ENCODE peak calls at places on chromosome 20, in six cellular contexts. One of them, this sample, is unnamed.

GRCh38 chr20:2509468-2509781 is 710 bp upstream of the ZNF343 start:
- DNase-seq in globus pallidus: no peak
- DNase-seq in NCI-H774: no peak
- DNase-seq in HFFc6: no peak
- DNase-seq in psoas muscle: no peak
- DNase-seq in fibroblast of villous mesenchyme: no peak
- DNase-seq in this sample: no peak

GRCh38 chr20:25632940-25633790 is 9.4 kb upstream of the NANP start:
- DNase-seq in fibroblast of villous mesenchyme: peak
- DNase-seq in globus pallidus: no peak
- DNase-seq in psoas muscle: no peak
- DNase-seq in NCI-H774: no peak
- DNase-seq in HFFc6: peak
- DNase-seq in this sample: no peak

GRCh38 chr20:31608256-31608980 is 3.3 kb downstream of the ID1 start:
- DNase-seq in globus pallidus: peak
- DNase-seq in NCI-H774: peak
- DNase-seq in fibroblast of villous mesenchyme: peak
- DNase-seq in psoas muscle: peak
- DNase-seq in HFFc6: peak
- DNase-seq in this sample: no peak

GRCh38 chr20:20368414-20369352 is 779 bp downstream of the INSM1 start:
- DNase-seq in fibroblast of villous mesenchyme: no peak
- DNase-seq in psoas muscle: no peak
- DNase-seq in NCI-H774: peak
- DNase-seq in globus pallidus: no peak
- DNase-seq in HFFc6: no peak
- DNase-seq in this sample: no peak

GRCh38 chr20:59808729-59809381 is 124.6 kb downstream of the SYCP2 start:
- DNase-seq in NCI-H774: no peak
- DNase-seq in psoas muscle: no peak
- DNase-seq in HFFc6: no peak
- DNase-seq in globus pallidus: no peak
- DNase-seq in fibroblast of villous mesenchyme: no peak
- DNase-seq in this sample: no peak

GRCh38 chr20:25050082-25050481 is 7.9 kb downstream of the ACSS1 start:
- DNase-seq in HFFc6: no peak
- DNase-seq in psoas muscle: no peak
- DNase-seq in fibroblast of villous mesenchyme: no peak
- DNase-seq in NCI-H774: no peak
- DNase-seq in globus pallidus: no peak
- DNase-seq in this sample: no peak

GRCh38 chr20:21808863-21809664 is 103.6 kb downstream of the PAX1 start:
- DNase-seq in psoas muscle: peak
- DNase-seq in globus pallidus: peak
- DNase-seq in fibroblast of villous mesenchyme: no peak
- DNase-seq in HFFc6: no peak
- DNase-seq in NCI-H774: peak
- DNase-seq in this sample: no peak

GRCh38 chr20:62707981-62708521 is 585 bp upstream of the NTSR1 start:
- DNase-seq in HFFc6: no peak
- DNase-seq in globus pallidus: no peak
- DNase-seq in fibroblast of villous mesenchyme: no peak
- DNase-seq in NCI-H774: no peak
- DNase-seq in psoas muscle: peak
- DNase-seq in this sample: no peak

GRCh38 chr20:16647875-16648597 is 74.8 kb upstream of the KIF16B start:
- DNase-seq in fibroblast of villous mesenchyme: no peak
- DNase-seq in NCI-H774: no peak
- DNase-seq in HFFc6: no peak
- DNase-seq in globus pallidus: no peak
- DNase-seq in psoas muscle: no peak
- DNase-seq in this sample: no peak

This sample was measured in AG09319.